ENCODE peak calls at places on chromosomes 6 and 20, in eight cellular contexts. One of them, this sample, is unnamed.

GRCh38 chr6:94862116-94862515 is 715.2 kb upstream of the MANEA start:
- DNase-seq in left lobe of liver: no peak
- DNase-seq in ELR: no peak
- DNase-seq in hepatocyte: no peak
- DNase-seq in head of caudate nucleus: no peak
- DNase-seq in left lung: no peak
- DNase-seq in LoVo: no peak
- DNase-seq in GM12891: no peak
- DNase-seq in this sample: no peak

GRCh38 chr6:43770417-43771209 is 602 bp downstream of the VEGFA start:
- DNase-seq in left lobe of liver: peak
- DNase-seq in ELR: peak
- DNase-seq in hepatocyte: peak
- DNase-seq in head of caudate nucleus: peak
- DNase-seq in left lung: peak
- DNase-seq in LoVo: peak
- DNase-seq in GM12891: peak
- DNase-seq in this sample: no peak

GRCh38 chr20:63136296-63136695 is 79.6 kb downstream of the YTHDF1 start:
- DNase-seq in left lobe of liver: no peak
- DNase-seq in ELR: no peak
- DNase-seq in hepatocyte: no peak
- DNase-seq in head of caudate nucleus: no peak
- DNase-seq in left lung: no peak
- DNase-seq in LoVo: no peak
- DNase-seq in GM12891: no peak
- DNase-seq in this sample: no peak

GRCh38 chr6:149463781-149464180 is 21.0 kb downstream of the ZC3H12D start:
- DNase-seq in left lobe of liver: no peak
- DNase-seq in ELR: no peak
- DNase-seq in hepatocyte: no peak
- DNase-seq in head of caudate nucleus: no peak
- DNase-seq in left lung: no peak
- DNase-seq in LoVo: no peak
- DNase-seq in GM12891: no peak
- DNase-seq in this sample: no peak

GRCh38 chr20:33653218-33653899 is 8.8 kb upstream of the C20orf144 start:
- DNase-seq in left lobe of liver: no peak
- DNase-seq in ELR: peak
- DNase-seq in hepatocyte: peak
- DNase-seq in head of caudate nucleus: peak
- DNase-seq in left lung: peak
- DNase-seq in LoVo: peak
- DNase-seq in GM12891: peak
- DNase-seq in this sample: no peak

GRCh38 chr20:64207641-64208590 is 43.7 kb downstream of the MYT1 start:
- DNase-seq in left lobe of liver: no peak
- DNase-seq in ELR: no peak
- DNase-seq in hepatocyte: no peak
- DNase-seq in head of caudate nucleus: no peak
- DNase-seq in left lung: peak
- DNase-seq in LoVo: no peak
- DNase-seq in GM12891: no peak
- DNase-seq in this sample: no peak

GRCh38 chr6:34608321-34609091 is 52.4 kb upstream of the SPDEF start:
- DNase-seq in left lobe of liver: no peak
- DNase-seq in ELR: peak
- DNase-seq in hepatocyte: no peak
- DNase-seq in head of caudate nucleus: no peak
- DNase-seq in left lung: no peak
- DNase-seq in LoVo: no peak
- DNase-seq in GM12891: no peak
- DNase-seq in this sample: no peak

GRCh38 chr6:39342692-39343460 is 20.4 kb upstream of the KCNK16 start:
- DNase-seq in left lobe of liver: no peak
- DNase-seq in ELR: no peak
- DNase-seq in hepatocyte: no peak
- DNase-seq in head of caudate nucleus: no peak
- DNase-seq in left lung: no peak
- DNase-seq in LoVo: no peak
- DNase-seq in GM12891: no peak
- DNase-seq in this sample: no peak

GRCh38 chr20:14067631-14068030 is 72.3 kb downstream of the MACROD2 start:
- DNase-seq in left lobe of liver: no peak
- DNase-seq in ELR: no peak
- DNase-seq in hepatocyte: no peak
- DNase-seq in head of caudate nucleus: no peak
- DNase-seq in left lung: no peak
- DNase-seq in LoVo: no peak
- DNase-seq in GM12891: no peak
- DNase-seq in this sample: no peak

GRCh38 chr6:104887350-104887749 is 27.6 kb upstream of the HACE1 start:
- DNase-seq in left lobe of liver: no peak
- DNase-seq in ELR: peak
- DNase-seq in hepatocyte: peak
- DNase-seq in head of caudate nucleus: no peak
- DNase-seq in left lung: no peak
- DNase-seq in LoVo: peak
- DNase-seq in GM12891: no peak
- DNase-seq in this sample: no peak

GRCh38 chr6:100905067-100905466 is 23.9 kb upstream of the ASCC3 start:
- DNase-seq in left lobe of liver: no peak
- DNase-seq in ELR: no peak
- DNase-seq in hepatocyte: no peak
- DNase-seq in head of caudate nucleus: no peak
- DNase-seq in left lung: no peak
- DNase-seq in LoVo: no peak
- DNase-seq in GM12891: no peak
- DNase-seq in this sample: no peak

GRCh38 chr6:105509506-105510331 is 106.8 kb upstream of the PREP start:
- DNase-seq in left lobe of liver: no peak
- DNase-seq in ELR: peak
- DNase-seq in hepatocyte: peak
- DNase-seq in head of caudate nucleus: no peak
- DNase-seq in left lung: peak
- DNase-seq in LoVo: no peak
- DNase-seq in GM12891: no peak
- DNase-seq in this sample: no peak

GRCh38 chr20:8361008-8361652 is 229.1 kb downstream of the PLCB1 start:
- DNase-seq in left lobe of liver: no peak
- DNase-seq in ELR: peak
- DNase-seq in hepatocyte: no peak
- DNase-seq in head of caudate nucleus: no peak
- DNase-seq in left lung: no peak
- DNase-seq in LoVo: no peak
- DNase-seq in GM12891: no peak
- DNase-seq in this sample: no peak

GRCh38 chr20:10412591-10413408 is 21.2 kb downstream of the MKKS start:
- DNase-seq in left lobe of liver: no peak
- DNase-seq in ELR: peak
- DNase-seq in hepatocyte: no peak
- DNase-seq in head of caudate nucleus: no peak
- DNase-seq in left lung: no peak
- DNase-seq in LoVo: no peak
- DNase-seq in GM12891: no peak
- DNase-seq in this sample: no peak

GRCh38 chr20:58552366-58552934 is 37.3 kb upstream of the APCDD1L start:
- DNase-seq in left lobe of liver: peak
- DNase-seq in ELR: no peak
- DNase-seq in hepatocyte: no peak
- DNase-seq in head of caudate nucleus: peak
- DNase-seq in left lung: no peak
- DNase-seq in LoVo: no peak
- DNase-seq in GM12891: no peak
- DNase-seq in this sample: no peak

GRCh38 chr20:64121586-64121985 is 14.2 kb upstream of the NPBWR2 start:
- DNase-seq in left lobe of liver: no peak
- DNase-seq in ELR: no peak
- DNase-seq in hepatocyte: no peak
- DNase-seq in head of caudate nucleus: no peak
- DNase-seq in left lung: peak
- DNase-seq in LoVo: no peak
- DNase-seq in GM12891: no peak
- DNase-seq in this sample: no peak

GRCh38 chr6:87308970-87309369 is 13.4 kb upstream of the SMIM8 start:
- DNase-seq in left lobe of liver: no peak
- DNase-seq in ELR: no peak
- DNase-seq in hepatocyte: no peak
- DNase-seq in head of caudate nucleus: no peak
- DNase-seq in left lung: no peak
- DNase-seq in LoVo: no peak
- DNase-seq in GM12891: no peak
- DNase-seq in this sample: no peak

GRCh38 chr6:167113935-167114910 is 8.7 kb upstream of the CCR6 start:
- DNase-seq in left lobe of liver: no peak
- DNase-seq in ELR: no peak
- DNase-seq in hepatocyte: no peak
- DNase-seq in head of caudate nucleus: no peak
- DNase-seq in left lung: no peak
- DNase-seq in LoVo: no peak
- DNase-seq in GM12891: peak
- DNase-seq in this sample: no peak

GRCh38 chr20:62412194-62413024 is 5.3 kb upstream of the CABLES2 start:
- DNase-seq in left lobe of liver: no peak
- DNase-seq in ELR: no peak
- DNase-seq in hepatocyte: peak
- DNase-seq in head of caudate nucleus: no peak
- DNase-seq in left lung: no peak
- DNase-seq in LoVo: no peak
- DNase-seq in GM12891: no peak
- DNase-seq in this sample: no peak

GRCh38 chr6:35016417-35017221 is 124.5 kb downstream of the TCP11 start:
- DNase-seq in left lobe of liver: peak
- DNase-seq in ELR: no peak
- DNase-seq in hepatocyte: peak
- DNase-seq in head of caudate nucleus: no peak
- DNase-seq in left lung: no peak
- DNase-seq in LoVo: no peak
- DNase-seq in GM12891: no peak
- DNase-seq in this sample: no peak